ENCODE peak calls at places on chromosomes 6 and 20, in seven cellular contexts. U, V, Z, Y, R, J and B are unnamed samples.

GRCh38 chr20:41017448-41018042 is 11.1 kb upstream of the TOP1 start:
- DNase-seq in U (no peak), V (no peak), Z (no peak), Y (no peak), R (no peak), J (no peak), B (no peak)

GRCh38 chr6:924661-925060 is 231.7 kb upstream of the EXOC2 start:
- DNase-seq in U (no peak), V (no peak), Z (no peak), Y (no peak), R (no peak), J (no peak), B (no peak)

GRCh38 chr6:32102255-32102654 is 6.9 kb downstream of the TNXB start:
- DNase-seq in U (no peak), V (no peak), Z (no peak), Y (no peak), R (no peak), J (no peak), B (no peak)

GRCh38 chr20:36259177-36259835 is 23.0 kb downstream of the AAR2 start:
- DNase-seq in U (no peak), V (no peak), Z (no peak), Y (no peak), R (no peak), J (no peak), B (no peak)

GRCh38 chr6:100175814-100176275 is 181.8 kb upstream of the MCHR2 start:
- DNase-seq in U (no peak), V (no peak), Z (no peak), Y (peak; percentile 88), R (no peak), J (no peak), B (no peak)

GRCh38 chr6:40482532-40482931 is 104.6 kb downstream of the LRFN2 start:
- DNase-seq in U (no peak), V (no peak), Z (peak; percentile 6), Y (no peak), R (no peak), J (no peak), B (no peak)

GRCh38 chr20:1322511-1323245 is 6.3 kb downstream of the SDCBP2 start:
- DNase-seq in U (peak; percentile 81), V (peak; percentile 76), Z (no peak), Y (peak; percentile 96), R (no peak), J (no peak), B (no peak)

GRCh38 chr6:148747145-148747492 is 289 bp downstream of the UST start:
- DNase-seq in U (no peak), V (peak; percentile 62), Z (no peak), Y (peak; percentile 54), R (peak; percentile 35), J (peak; percentile 71), B (peak; percentile 74)

GRCh38 chr6:128882560-128882959 is 378 bp upstream of the LAMA2 start:
- DNase-seq in U (no peak), V (no peak), Z (no peak), Y (no peak), R (peak; percentile 18), J (no peak), B (no peak)

GRCh38 chr6:151891524-151891923 is 84.0 kb downstream of the ESR1 start:
- DNase-seq in U (no peak), V (no peak), Z (no peak), Y (no peak), R (no peak), J (no peak), B (no peak)

GRCh38 chr20:61909821-61910220 is 155.9 kb downstream of the TAF4 start:
- DNase-seq in U (no peak), V (no peak), Z (no peak), Y (no peak), R (no peak), J (no peak), B (peak; percentile 2)

GRCh38 chr6:45630801-45631200 is 253.1 kb upstream of the SUPT3H start:
- DNase-seq in U (no peak), V (no peak), Z (no peak), Y (no peak), R (no peak), J (no peak), B (no peak)

GRCh38 chr20:34983089-34983820 is 27.6 kb downstream of the MYH7B start:
- DNase-seq in U (no peak), V (peak; percentile 20), Z (no peak), Y (no peak), R (no peak), J (no peak), B (peak; percentile 14)

GRCh38 chr20:56689318-56689717 is 60.2 kb downstream of the TFAP2C start:
- DNase-seq in U (no peak), V (no peak), Z (no peak), Y (no peak), R (no peak), J (no peak), B (no peak)

GRCh38 chr6:73231986-73232391 is 6.7 kb upstream of the KHDC1L start:
- DNase-seq in U (no peak), V (no peak), Z (no peak), Y (no peak), R (no peak), J (no peak), B (no peak)

GRCh38 chr6:166907373-166907841 is 48.9 kb downstream of the RNASET2 start:
- DNase-seq in U (no peak), V (no peak), Z (no peak), Y (no peak), R (no peak), J (no peak), B (no peak)

GRCh38 chr20:42276718-42277117 is 658.5 kb upstream of the CHD6 start:
- DNase-seq in U (no peak), V (no peak), Z (no peak), Y (no peak), R (no peak), J (no peak), B (no peak)